ENCODE peak calls at places on chromosomes 13 and 19, in eight cellular contexts. One of them, this sample, is unnamed.
A peak's percentile ranks its signal among the peaks of the same experiment; 100 is the strongest.

GRCh38 chr19:32349724-32350475 is 4.5 kb downstream of the ZNF507 start:
- DNase-seq in T-helper 1 cell: no peak
- DNase-seq in Right ventricle myocardium superior: no peak
- DNase-seq in coronary artery: no peak
- DNase-seq in mucosa of descending colon: no peak
- DNase-seq in GM19239: no peak
- DNase-seq in sigmoid colon: no peak
- DNase-seq in stimulated activated CD8-positive, alpha-beta memory T cell treated with anti-CD3 and anti-CD28 coated beads, Interleukin-15, amount 100 ng/mL, for 1 hour: no peak
- DNase-seq in this sample: no peak

GRCh38 chr19:55212447-55212846 is 3.1 kb upstream of the PTPRH start:
- DNase-seq in T-helper 1 cell: no peak
- DNase-seq in Right ventricle myocardium superior: no peak
- DNase-seq in coronary artery: no peak
- DNase-seq in mucosa of descending colon: peak; percentile 76
- DNase-seq in GM19239: no peak
- DNase-seq in sigmoid colon: no peak
- DNase-seq in stimulated activated CD8-positive, alpha-beta memory T cell treated with anti-CD3 and anti-CD28 coated beads, Interleukin-15, amount 100 ng/mL, for 1 hour: no peak
- DNase-seq in this sample: peak; percentile 13

GRCh38 chr19:3645067-3645396 is 18.4 kb upstream of the CACTIN start:
- DNase-seq in T-helper 1 cell: no peak
- DNase-seq in Right ventricle myocardium superior: no peak
- DNase-seq in coronary artery: no peak
- DNase-seq in mucosa of descending colon: no peak
- DNase-seq in GM19239: no peak
- DNase-seq in sigmoid colon: no peak
- DNase-seq in stimulated activated CD8-positive, alpha-beta memory T cell treated with anti-CD3 and anti-CD28 coated beads, Interleukin-15, amount 100 ng/mL, for 1 hour: no peak
- DNase-seq in this sample: no peak

GRCh38 chr13:97141564-97142005 is 80.5 kb upstream of the MBNL2 start:
- DNase-seq in T-helper 1 cell: no peak
- DNase-seq in Right ventricle myocardium superior: no peak
- DNase-seq in coronary artery: no peak
- DNase-seq in mucosa of descending colon: peak; percentile 90
- DNase-seq in GM19239: no peak
- DNase-seq in sigmoid colon: peak; percentile 73
- DNase-seq in stimulated activated CD8-positive, alpha-beta memory T cell treated with anti-CD3 and anti-CD28 coated beads, Interleukin-15, amount 100 ng/mL, for 1 hour: no peak
- DNase-seq in this sample: peak; percentile 23

GRCh38 chr13:32894589-32895001 is 121.6 kb upstream of the KL start:
- DNase-seq in T-helper 1 cell: no peak
- DNase-seq in Right ventricle myocardium superior: no peak
- DNase-seq in coronary artery: no peak
- DNase-seq in mucosa of descending colon: no peak
- DNase-seq in GM19239: no peak
- DNase-seq in sigmoid colon: no peak
- DNase-seq in stimulated activated CD8-positive, alpha-beta memory T cell treated with anti-CD3 and anti-CD28 coated beads, Interleukin-15, amount 100 ng/mL, for 1 hour: no peak
- DNase-seq in this sample: no peak

GRCh38 chr13:105196052-105196451 is 1339.4 kb downstream of the EFNB2 start:
- DNase-seq in T-helper 1 cell: no peak
- DNase-seq in Right ventricle myocardium superior: no peak
- DNase-seq in coronary artery: no peak
- DNase-seq in mucosa of descending colon: no peak
- DNase-seq in GM19239: no peak
- DNase-seq in sigmoid colon: no peak
- DNase-seq in stimulated activated CD8-positive, alpha-beta memory T cell treated with anti-CD3 and anti-CD28 coated beads, Interleukin-15, amount 100 ng/mL, for 1 hour: no peak
- DNase-seq in this sample: no peak

GRCh38 chr19:18274776-18275356 is 614 bp upstream of the IQCN start:
- DNase-seq in T-helper 1 cell: no peak
- DNase-seq in Right ventricle myocardium superior: peak; percentile 92
- DNase-seq in coronary artery: peak; percentile 92
- DNase-seq in mucosa of descending colon: peak; percentile 87
- DNase-seq in GM19239: no peak
- DNase-seq in sigmoid colon: peak; percentile 96
- DNase-seq in stimulated activated CD8-positive, alpha-beta memory T cell treated with anti-CD3 and anti-CD28 coated beads, Interleukin-15, amount 100 ng/mL, for 1 hour: no peak
- DNase-seq in this sample: no peak

GRCh38 chr19:7748756-7749155 is 1.4 kb upstream of the CD209 start:
- DNase-seq in T-helper 1 cell: no peak
- DNase-seq in Right ventricle myocardium superior: no peak
- DNase-seq in coronary artery: no peak
- DNase-seq in mucosa of descending colon: no peak
- DNase-seq in GM19239: no peak
- DNase-seq in sigmoid colon: peak; percentile 18
- DNase-seq in stimulated activated CD8-positive, alpha-beta memory T cell treated with anti-CD3 and anti-CD28 coated beads, Interleukin-15, amount 100 ng/mL, for 1 hour: no peak
- DNase-seq in this sample: no peak

This sample was measured in GM12878.